ENCODE peak calls at places on chromosomes 2 and 18, in five cellular contexts. One of them, this sample, is unnamed. For H3K79me2, the result is how much of the 10 kb centered on the place peaks cover.

GRCh38 chr18:5582054-5582453 is 38.3 kb upstream of the EPB41L3 start:
- DNase-seq in GM23338: peak
- DNase-seq in OCI-LY7: no peak
- DNase-seq in GM23248: peak
- DNase-seq in endothelial cell of umbilical vein: peak
- DNase-seq in this sample: peak

GRCh38 chr2:4662161-4662779 is 958.9 kb downstream of the DCDC2C start:
- DNase-seq in OCI-LY7: no peak
- DNase-seq in GM23338: no peak
- DNase-seq in endothelial cell of umbilical vein: peak
- DNase-seq in GM23248: no peak
- DNase-seq in this sample: no peak

GRCh38 chr18:8254664-8255063 is 354.6 kb upstream of the RAB12 start:
- DNase-seq in GM23338: no peak
- DNase-seq in endothelial cell of umbilical vein: no peak
- DNase-seq in OCI-LY7: no peak
- DNase-seq in GM23248: no peak
- DNase-seq in this sample: no peak

GRCh38 chr18:9290171-9290570 is 44.4 kb upstream of the TWSG1 start:
- DNase-seq in GM23338: no peak
- DNase-seq in OCI-LY7: no peak
- DNase-seq in endothelial cell of umbilical vein: peak
- DNase-seq in GM23248: no peak
- DNase-seq in this sample: no peak

GRCh38 chr2:45237850-45238542 is 228.7 kb upstream of the SIX2 start:
- DNase-seq in GM23248: peak
- DNase-seq in OCI-LY7: no peak
- DNase-seq in endothelial cell of umbilical vein: peak
- DNase-seq in GM23338: no peak
- DNase-seq in this sample: no peak

GRCh38 chr2:98804736-98805135 is 73.8 kb upstream of the MGAT4A start:
- DNase-seq in endothelial cell of umbilical vein: no peak
- DNase-seq in OCI-LY7: no peak
- DNase-seq in GM23248: no peak
- DNase-seq in GM23338: no peak
- DNase-seq in this sample: no peak

GRCh38 chr2:226756131-226756530 is 43.5 kb downstream of the IRS1 start:
- DNase-seq in OCI-LY7: no peak
- DNase-seq in GM23338: no peak
- DNase-seq in GM23248: peak
- DNase-seq in endothelial cell of umbilical vein: no peak
- DNase-seq in this sample: no peak

GRCh38 chr2:9675369-9676351 is 44.9 kb upstream of the YWHAQ start:
- DNase-seq in OCI-LY7: no peak
- DNase-seq in endothelial cell of umbilical vein: peak
- DNase-seq in GM23248: peak
- DNase-seq in GM23338: peak
- DNase-seq in this sample: peak

GRCh38 chr2:14702258-14702657 is 69.7 kb downstream of the LRATD1 start:
- DNase-seq in GM23338: no peak
- DNase-seq in GM23248: peak
- DNase-seq in OCI-LY7: no peak
- DNase-seq in endothelial cell of umbilical vein: no peak
- DNase-seq in this sample: no peak

GRCh38 chr2:67295851-67296250 is 101.3 kb upstream of the ETAA1 start:
- DNase-seq in GM23248: peak
- DNase-seq in endothelial cell of umbilical vein: no peak
- DNase-seq in GM23338: no peak
- DNase-seq in OCI-LY7: no peak
- DNase-seq in this sample: no peak

GRCh38 chr2:108855194-108855593 is 68.6 kb downstream of the CCDC138 start:
- DNase-seq in OCI-LY7: peak
- DNase-seq in endothelial cell of umbilical vein: peak
- DNase-seq in GM23338: peak
- DNase-seq in GM23248: peak
- DNase-seq in this sample: no peak

GRCh38 chr2:174266288-174266687 is 18.0 kb upstream of the OLA1 start:
- DNase-seq in OCI-LY7: no peak
- DNase-seq in endothelial cell of umbilical vein: no peak
- DNase-seq in GM23338: no peak
- DNase-seq in GM23248: no peak
- DNase-seq in this sample: no peak

GRCh38 chr2:191664823-191665222 is 13.1 kb upstream of the NABP1 start:
- DNase-seq in endothelial cell of umbilical vein: no peak
- DNase-seq in OCI-LY7: no peak
- DNase-seq in GM23338: no peak
- DNase-seq in GM23248: no peak
- DNase-seq in this sample: no peak

GRCh38 chr2:191670076-191670475 is 7.9 kb upstream of the NABP1 start:
- DNase-seq in OCI-LY7: no peak
- DNase-seq in GM23248: no peak
- DNase-seq in GM23338: no peak
- DNase-seq in endothelial cell of umbilical vein: no peak
- DNase-seq in this sample: no peak

GRCh38 chr2:191666733-191667132 is 11.2 kb upstream of the NABP1 start:
- DNase-seq in GM23338: peak
- DNase-seq in endothelial cell of umbilical vein: no peak
- DNase-seq in OCI-LY7: no peak
- DNase-seq in GM23248: peak
- DNase-seq in this sample: no peak

GRCh38 chr2:191665286-191665685 is 12.7 kb upstream of the NABP1 start:
- DNase-seq in endothelial cell of umbilical vein: peak
- DNase-seq in GM23338: no peak
- DNase-seq in GM23248: peak
- DNase-seq in OCI-LY7: no peak
- DNase-seq in this sample: no peak

DNA sequence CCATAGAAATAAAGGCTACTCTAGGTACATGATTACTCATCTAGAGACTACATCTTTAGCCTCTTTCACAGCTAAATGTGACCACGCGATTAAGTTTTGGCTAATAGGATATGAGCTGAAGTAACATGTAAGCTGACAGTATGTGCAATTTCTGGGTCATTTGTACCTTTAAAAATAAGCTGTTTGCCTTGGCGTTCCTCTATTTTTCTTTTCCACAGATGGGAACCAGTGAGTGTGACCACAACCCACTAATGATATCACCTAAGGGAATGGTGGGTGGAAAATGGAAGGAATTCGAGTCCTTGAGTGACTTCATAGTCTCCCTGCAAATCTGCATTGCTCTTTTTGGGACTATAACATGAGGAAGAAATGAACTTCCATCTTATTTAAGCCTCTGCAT is 11.7 kb upstream of the NABP1 start:
- DNase-seq in endothelial cell of umbilical vein: no peak
- DNase-seq in GM23248: no peak
- DNase-seq in GM23338: no peak
- DNase-seq in OCI-LY7: no peak
- DNase-seq in this sample: no peak
- H3K27ac ChIP-seq in endothelial cell of umbilical vein: no peak
- H3K27ac ChIP-seq in GM23248: no peak
- H3K27ac ChIP-seq in GM23338: no peak
- H3K27ac ChIP-seq in OCI-LY7: no peak
- H3K27ac ChIP-seq in this sample: no peak

DNA sequence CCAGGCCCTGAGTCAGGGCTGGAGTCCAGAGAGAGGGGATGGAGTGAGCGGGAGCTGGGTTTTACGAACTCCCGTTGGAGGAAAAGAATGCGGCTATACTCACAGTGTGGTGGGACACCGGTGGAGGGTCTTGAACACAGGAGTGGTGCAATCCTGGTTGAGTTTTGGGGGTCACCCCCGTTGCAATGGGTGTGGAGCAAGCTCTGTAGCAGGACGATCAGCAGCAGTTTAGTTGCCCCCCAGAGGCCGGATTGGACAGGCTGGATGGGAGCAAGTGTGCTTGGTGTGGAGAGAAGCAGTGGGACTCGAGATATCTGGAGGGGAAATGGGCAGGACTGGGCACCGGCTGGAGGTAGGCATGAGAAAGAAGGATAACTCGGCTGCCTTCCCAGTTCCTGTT is 72.3 kb upstream of the TWIST2 start:
- DNase-seq in OCI-LY7: no peak
- DNase-seq in endothelial cell of umbilical vein: no peak
- DNase-seq in GM23248: no peak
- DNase-seq in GM23338: no peak
- DNase-seq in this sample: no peak
- H3K79me2 ChIP-seq in OCI-LY7: under half
- H3K79me2 ChIP-seq in endothelial cell of umbilical vein: under half
- H3K79me2 ChIP-seq in GM23248: under half
- H3K79me2 ChIP-seq in GM23338: under half
- H3K79me2 ChIP-seq in this sample: under half

DNA sequence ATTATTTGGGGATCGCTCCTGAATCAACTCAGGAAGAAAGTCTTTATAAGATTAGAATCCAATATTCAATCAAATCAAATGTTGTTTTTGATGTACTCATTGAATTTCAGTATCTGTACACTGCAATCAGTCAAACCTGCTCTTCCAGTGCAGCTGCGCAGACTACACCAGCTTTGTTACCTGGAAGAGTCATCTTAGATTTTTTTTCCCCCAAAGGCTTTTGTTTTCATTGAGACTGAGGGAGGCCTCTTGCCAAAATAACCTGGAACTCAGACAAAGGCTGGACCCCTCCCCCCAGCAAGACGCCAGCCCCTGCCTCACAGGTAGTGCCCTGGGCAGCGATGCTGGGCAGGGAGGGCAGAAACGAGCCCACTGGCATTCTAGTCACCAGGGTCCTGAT is 74.8 kb downstream of the ARHGEF4 start:
- DNase-seq in endothelial cell of umbilical vein: no peak
- DNase-seq in GM23248: no peak
- DNase-seq in OCI-LY7: no peak
- DNase-seq in GM23338: no peak
- DNase-seq in this sample: no peak
- H3K4me3 ChIP-seq in endothelial cell of umbilical vein: no peak
- H3K4me3 ChIP-seq in GM23248: no peak
- H3K4me3 ChIP-seq in OCI-LY7: no peak
- H3K4me3 ChIP-seq in GM23338: no peak
- H3K4me3 ChIP-seq in this sample: no peak

DNA sequence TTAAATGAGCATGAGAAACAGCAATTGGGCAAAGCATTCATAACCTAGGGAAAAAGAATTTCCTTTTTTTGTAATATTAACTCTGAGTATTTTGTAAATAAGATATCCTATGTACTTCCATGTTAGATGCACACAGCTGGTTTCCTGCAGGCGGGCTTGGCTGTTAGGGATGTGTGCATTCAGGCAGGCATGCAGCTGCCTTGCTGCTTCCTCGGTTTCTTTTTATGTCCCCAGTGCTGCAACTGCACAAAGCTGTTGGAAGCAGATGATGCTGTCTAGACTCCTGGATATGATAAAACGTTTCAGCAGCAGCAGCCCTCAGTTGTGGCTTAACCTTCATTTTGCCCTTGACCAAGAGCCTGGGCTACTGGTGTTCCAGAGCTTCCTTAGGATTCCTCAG is 89.5 kb upstream of the EML6 start:
- DNase-seq in endothelial cell of umbilical vein: peak
- DNase-seq in GM23338: no peak
- DNase-seq in OCI-LY7: peak
- DNase-seq in GM23248: no peak
- DNase-seq in this sample: no peak
- H3K27ac ChIP-seq in endothelial cell of umbilical vein: peak
- H3K27ac ChIP-seq in GM23338: peak
- H3K27ac ChIP-seq in OCI-LY7: peak
- H3K27ac ChIP-seq in GM23248: peak
- H3K27ac ChIP-seq in this sample: no peak

DNA sequence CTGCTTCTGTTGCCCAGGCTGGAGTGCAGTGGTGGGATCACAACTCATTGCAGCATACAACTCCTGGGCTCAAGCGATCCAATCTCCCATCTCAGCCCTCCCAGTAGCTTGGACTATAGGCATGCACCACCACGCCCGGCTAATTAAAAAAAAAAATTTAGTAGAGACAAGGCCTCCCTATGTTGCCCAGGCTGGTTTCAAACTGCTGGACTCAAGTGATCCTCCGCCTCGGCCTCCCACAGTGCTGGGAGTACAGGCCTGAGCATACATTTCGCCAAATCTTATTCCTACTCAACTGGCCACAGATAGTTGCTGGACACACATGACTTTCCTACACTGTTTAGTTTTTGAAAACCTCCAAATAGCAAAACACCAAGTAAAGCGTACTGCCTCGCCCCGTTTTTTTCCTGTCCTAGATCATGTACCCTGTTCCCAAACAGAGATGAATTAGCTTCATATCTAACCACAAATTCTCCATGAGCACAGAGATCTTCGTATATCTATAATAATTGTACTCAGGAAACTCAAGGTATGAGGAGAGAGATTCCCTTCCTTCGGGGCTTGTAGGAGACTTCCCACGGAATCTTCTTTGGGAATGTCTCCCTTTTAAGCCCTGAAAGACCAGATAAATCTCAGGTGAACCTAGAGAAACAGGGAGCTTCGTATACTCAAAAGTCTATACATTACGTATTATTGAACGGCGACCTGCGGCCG is 598 bp upstream of the C2orf69 start:
- DNase-seq in endothelial cell of umbilical vein: no peak
- DNase-seq in GM23248: no peak
- DNase-seq in OCI-LY7: peak
- DNase-seq in GM23338: no peak
- DNase-seq in this sample: no peak
- H3K79me2 ChIP-seq in endothelial cell of umbilical vein: under half
- H3K79me2 ChIP-seq in GM23248: under half
- H3K79me2 ChIP-seq in OCI-LY7: half or more
- H3K79me2 ChIP-seq in GM23338: under half
- H3K79me2 ChIP-seq in this sample: under half

This sample was measured in neural progenitor cell.